ENCODE peak calls at places on chromosomes 4 and X, in eight cellular contexts. A is endothelial cell; Y is CD4-positive, alpha-beta T cell; N is cerebellar cortex; G is tibial artery; B is Karpas-422; U is amniotic stem cell; R is right cardiac atrium. E is an unnamed sample.

GRCh38 chrX:21839334-21840198 is at the start of gene MBTPS2:
- DNase-seq in A (peak; percentile 77), Y (peak; percentile 73), N (peak; percentile 84), G (peak; percentile 71), B (peak; percentile 93), U (peak; percentile 60), R (peak; percentile 91), E (peak; percentile 13)

GRCh38 chr4:10035130-10035529 is 13.8 kb upstream of the SLC2A9 start:
- DNase-seq in A (no peak), Y (no peak), N (no peak), G (no peak), B (no peak), U (no peak), R (no peak), E (no peak)

GRCh38 chrX:106999002-106999975 is 723 bp downstream of the MORC4 start:
- DNase-seq in A (peak; percentile 19), Y (peak; percentile 28), N (peak; percentile 64), G (peak; percentile 63), B (peak; percentile 76), U (peak; percentile 28), R (peak; percentile 78), E (peak; percentile 2)

GRCh38 chr4:94877973-94878372 is 120.2 kb downstream of the BMPR1B start:
- DNase-seq in A (no peak), Y (no peak), N (no peak), G (no peak), B (no peak), U (no peak), R (no peak), E (no peak)

GRCh38 chr4:27350161-27350560 is 489.5 kb downstream of the STIM2 start:
- DNase-seq in A (no peak), Y (no peak), N (no peak), G (no peak), B (no peak), U (no peak), R (no peak), E (no peak)

GRCh38 chr4:137819964-137820383 is 287.7 kb upstream of the PCDH18 start:
- DNase-seq in A (peak; percentile 33), Y (no peak), N (peak; percentile 69), G (no peak), B (peak; percentile 79), U (peak; percentile 41), R (no peak), E (no peak)

GRCh38 chr4:73434311-73434710 is 1.7 kb upstream of the AFP start:
- DNase-seq in A (no peak), Y (no peak), N (peak; percentile 5), G (no peak), B (peak; percentile 56), U (peak; percentile 0), R (no peak), E (no peak)

GRCh38 chrX:50903387-50904027 is 7.0 kb upstream of the BMP15 start:
- DNase-seq in A (peak; percentile 33), Y (no peak), N (peak; percentile 19), G (no peak), B (peak; percentile 79), U (peak; percentile 1), R (no peak), E (no peak)

GRCh38 chr4:8291036-8291682 is 21.6 kb downstream of the HTRA3 start:
- DNase-seq in A (no peak), Y (no peak), N (no peak), G (peak; percentile 12), B (no peak), U (no peak), R (peak; percentile 22), E (no peak)

GRCh38 chr4:180105362-180105761 is 2137.8 kb upstream of the TENM3 start:
- DNase-seq in A (no peak), Y (no peak), N (no peak), G (no peak), B (no peak), U (no peak), R (no peak), E (no peak)

E was measured in GM12892.